ENCODE peak calls at places on chromosomes 11 and 22, in eight cellular contexts. I is fibroblast of lung; T is CD8-positive, alpha-beta T cell; A is spleen; L is ovary; U is PC-3; C is heart left ventricle; R is thyroid gland. P is an unnamed sample.

GRCh38 chr11:35114901-35115687 is 23.9 kb upstream of the CD44 start:
- DNase-seq in I (no peak), L (no peak), A (no peak), U (no peak), R (no peak), C (no peak), T (no peak), P (no peak)

GRCh38 chr22:27370987-27371386 is 430.6 kb downstream of the MN1 start:
- DNase-seq in R (no peak), L (no peak), U (no peak), C (no peak), I (no peak), T (no peak), A (no peak), P (no peak)

GRCh38 chr11:76637491-76638266 is 32.9 kb downstream of the LRRC32 start:
- DNase-seq in R (no peak), U (no peak), L (no peak), I (no peak), A (peak; percentile 95), T (no peak), C (peak; percentile 77), P (no peak)

GRCh38 chr11:59777104-59777503 is 21.9 kb downstream of the STX3 start:
- DNase-seq in I (no peak), U (no peak), C (no peak), T (no peak), A (no peak), R (no peak), L (no peak), P (no peak)

GRCh38 chr11:129846508-129847335 is 31.1 kb downstream of the TMEM45B start:
- DNase-seq in L (no peak), A (no peak), I (peak; percentile 99), R (no peak), C (no peak), T (no peak), U (peak; percentile 99), P (no peak)

GRCh38 chr11:113313601-113314000 is 782 bp upstream of the TTC12 start:
- DNase-seq in I (no peak), C (no peak), L (no peak), U (peak; percentile 41), R (no peak), T (no peak), A (no peak), P (no peak)

GRCh38 chr11:134229131-134229790 is 4.8 kb downstream of the VPS26B start:
- DNase-seq in L (no peak), I (no peak), A (no peak), C (no peak), T (no peak), R (no peak), U (no peak), P (no peak)

GRCh38 chr11:94183886-94184264 is 55.2 kb downstream of the PANX1 start:
- DNase-seq in I (peak; percentile 54), A (no peak), T (no peak), R (peak; percentile 88), C (peak; percentile 46), U (peak; percentile 89), L (peak; percentile 57), P (peak; percentile 86)

GRCh38 chr22:38187413-38188212 is 6.0 kb upstream of the PLA2G6 start:
- DNase-seq in L (no peak), R (peak; percentile 38), A (no peak), C (no peak), T (no peak), I (no peak), U (peak; percentile 78), P (peak; percentile 78)

GRCh38 chr11:100528872-100529416 is 158.1 kb upstream of the ARHGAP42 start:
- DNase-seq in R (no peak), U (no peak), I (no peak), A (no peak), L (no peak), T (no peak), C (no peak), P (no peak)

GRCh38 chr11:78910322-78910721 is 335.7 kb upstream of the NARS2 start:
- DNase-seq in A (no peak), T (no peak), R (no peak), L (no peak), I (no peak), C (no peak), U (no peak), P (no peak)

GRCh38 chr11:100878474-100878873 is 191.4 kb downstream of the ARHGAP42 start:
- DNase-seq in U (no peak), T (no peak), L (no peak), I (peak; percentile 57), C (peak; percentile 28), A (no peak), R (no peak), P (no peak)

GRCh38 chr11:109326781-109327180 is 95.2 kb upstream of the C11orf87 start:
- DNase-seq in T (no peak), R (no peak), C (no peak), A (no peak), L (no peak), U (no peak), I (no peak), P (no peak)

GRCh38 chr11:42951266-42951665 is 360.5 kb upstream of the API5 start:
- DNase-seq in U (peak; percentile 85), I (no peak), A (no peak), T (no peak), C (no peak), R (peak; percentile 59), L (no peak), P (no peak)

GRCh38 chr11:15208570-15209222 is 94.0 kb downstream of the INSC start:
- DNase-seq in U (peak; percentile 59), A (peak; percentile 94), I (peak; percentile 44), L (peak; percentile 51), C (peak; percentile 65), R (peak; percentile 65), T (peak; percentile 77), P (peak; percentile 83)

GRCh38 chr22:30396871-30397655 is at the start of gene SEC14L2:
- DNase-seq in A (no peak), U (peak; percentile 58), T (peak; percentile 57), I (peak; percentile 49), L (peak; percentile 75), R (peak; percentile 82), C (peak; percentile 65), P (peak; percentile 75)

GRCh38 chr11:65047581-65048422 is 6.8 kb downstream of the SAC3D1 start:
- DNase-seq in R (no peak), T (peak; percentile 29), L (peak; percentile 56), U (no peak), I (peak; percentile 8), C (peak; percentile 38), A (peak; percentile 85), P (no peak)

GRCh38 chr11:101583180-101584128 is at the start of gene TRPC6:
- DNase-seq in L (peak; percentile 49), R (peak; percentile 85), U (no peak), I (peak; percentile 11), T (no peak), A (peak; percentile 72), C (peak; percentile 25), P (no peak)

GRCh38 chr11:70839851-70840250 is 412.5 kb downstream of the SHANK2 start:
- DNase-seq in C (no peak), L (no peak), A (no peak), I (no peak), U (no peak), T (no peak), R (no peak), P (no peak)

GRCh38 chr11:130560000-130560852 is 111.8 kb downstream of the ADAMTS15 start:
- DNase-seq in C (no peak), A (peak; percentile 54), R (no peak), I (no peak), L (no peak), T (no peak), U (no peak), P (no peak)

GRCh38 chr11:64156235-64157011 is 9.5 kb downstream of the MACROD1 start:
- DNase-seq in R (no peak), C (peak; percentile 51), L (no peak), T (no peak), U (no peak), I (no peak), A (peak; percentile 68), P (no peak)

GRCh38 chr11:2517016-2517385 is 72.2 kb downstream of the KCNQ1 start:
- DNase-seq in C (no peak), T (peak; percentile 2), R (peak; percentile 2), I (no peak), A (peak; percentile 53), L (peak; percentile 22), U (no peak), P (peak; percentile 4)

GRCh38 chr11:46381046-46381835 is at the start of gene MDK:
- DNase-seq in U (no peak), I (no peak), C (no peak), R (no peak), T (no peak), L (peak; percentile 80), A (peak; percentile 89), P (no peak)

GRCh38 chr22:39179401-39179827 is 26.9 kb upstream of the CBX7 start:
- DNase-seq in A (peak; percentile 71), R (no peak), L (no peak), I (no peak), T (no peak), U (no peak), C (peak; percentile 15), P (no peak)

GRCh38 chr22:26889794-26890193 is 232.4 kb downstream of the MIAT start:
- DNase-seq in A (no peak), I (no peak), R (no peak), U (no peak), T (no peak), C (no peak), L (no peak), P (no peak)

GRCh38 chr11:61071208-61071681 is 31.0 kb upstream of the CD5 start:
- DNase-seq in U (no peak), A (peak; percentile 86), R (no peak), L (no peak), I (no peak), T (peak; percentile 73), C (no peak), P (no peak)
- TF ChIP-seq CTCF in U (no peak), A (no peak), R (no peak), L (no peak), I (no peak), T (no peak), C (no peak), P (no peak)

GRCh38 chr22:45971389-45972028 is 5.5 kb downstream of the WNT7B start:
- DNase-seq in C (no peak), U (no peak), L (no peak), R (no peak), T (no peak), I (peak; percentile 14), A (no peak), P (no peak)
- H3K4me1 ChIP-seq in C (peaks cover 9% of the 10 kb centered on the region), U (peaks cover 42% of the 10 kb centered on the region), L (peaks cover 9% of the 10 kb centered on the region), R (no peaks in the 10 kb centered on the region), T (no peaks in the 10 kb centered on the region), I (peaks cover 12% of the 10 kb centered on the region), A (peaks cover 40% of the 10 kb centered on the region), P (peaks cover 18% of the 10 kb centered on the region)

DNA sequence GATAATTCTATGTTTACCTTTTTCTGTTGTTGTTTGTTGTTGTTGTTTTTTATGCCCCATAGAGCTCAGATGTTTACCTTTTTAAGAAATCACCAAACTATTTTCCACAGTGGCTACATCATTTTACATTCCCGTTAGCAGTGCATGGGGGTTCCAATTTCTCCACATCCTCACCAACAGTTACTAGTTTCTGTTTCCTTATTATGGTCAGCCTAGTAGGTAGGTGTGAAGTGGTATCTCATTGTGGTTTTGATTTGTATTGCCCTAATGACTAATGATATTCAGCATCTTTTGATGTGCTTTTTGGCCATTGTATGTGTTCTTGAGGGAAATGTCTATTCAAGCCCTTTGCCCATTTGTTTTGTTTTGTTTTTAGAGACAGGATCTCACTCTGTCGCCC is 27.6 kb downstream of the CHEK2 start:
- DNase-seq in U (no peak), L (no peak), A (no peak), C (no peak), I (peak; percentile 23), R (no peak), T (no peak), P (no peak)
- H3K27ac ChIP-seq in U (no peak overlapping the region), L (no peak overlapping the region), A (no peak overlapping the region), C (no peak overlapping the region), I (no peak overlapping the region), R (no peak overlapping the region), T (no peak overlapping the region), P (no peak overlapping the region)

GRCh38 chr22:32951081-32951806 is 106.9 kb downstream of the SYN3 start:
- DNase-seq in T (no peak), I (no peak), L (peak; percentile 37), A (no peak), U (no peak), R (peak; percentile 6), C (no peak), P (no peak)
- TF ChIP-seq CTCF in T (no peak), I (no peak), L (no peak), A (no peak), U (no peak), R (no peak), C (no peak), P (no peak)